ENCODE peak calls at places on chromosomes 1 and 21, in eight cellular contexts. A is WERI-Rb-1; Q is Caco-2; S is Peyer's patch; Z is CD4-positive, CD25-positive, alpha-beta regulatory T cell; I is ovary; R is SK-N-SH; D is testis. E is an unnamed sample. For H3K27me3 and H3K36me3, the result is how much of the 10 kb centered on the place peaks cover.

GRCh38 chr1:26471201-26471497 is 1.1 kb upstream of the HMGN2 start:
- DNase-seq in A (peak), Q (no peak), S (no peak), Z (peak), I (no peak), R (no peak), D (no peak), E (peak)

GRCh38 chr1:238628130-238628529 is 737.4 kb upstream of the ZP4 start:
- DNase-seq in A (no peak), Q (no peak), S (no peak), Z (no peak), I (no peak), R (no peak), D (no peak), E (no peak)

GRCh38 chr1:5364591-5364990 is 627.6 kb downstream of the NPHP4 start:
- DNase-seq in A (no peak), Q (no peak), S (no peak), Z (no peak), I (no peak), R (no peak), D (no peak), E (no peak)

GRCh38 chr1:226646026-226646869 is 92.8 kb downstream of the ITPKB start:
- DNase-seq in A (peak), Q (no peak), S (no peak), Z (no peak), I (no peak), R (peak), D (no peak), E (no peak)

GRCh38 chr1:43774359-43774758 is 67.0 kb downstream of the ST3GAL3 start:
- DNase-seq in A (no peak), Q (no peak), S (no peak), Z (no peak), I (peak), R (no peak), D (no peak), E (no peak)

GRCh38 chr1:246450485-246451251 is 56.4 kb downstream of the SMYD3 start:
- DNase-seq in A (no peak), Q (no peak), S (no peak), Z (peak), I (no peak), R (peak), D (peak), E (peak)

GRCh38 chr1:153253693-153254092 is 5.8 kb upstream of the LORICRIN start:
- DNase-seq in A (no peak), Q (no peak), S (no peak), Z (peak), I (no peak), R (no peak), D (no peak), E (no peak)

GRCh38 chr1:44677201-44677520 is 2.6 kb downstream of the ARMH1 start:
- DNase-seq in A (no peak), Q (no peak), S (no peak), Z (peak), I (no peak), R (peak), D (no peak), E (peak)

GRCh38 chr21:38048241-38048640 is 132.0 kb upstream of the KCNJ6 start:
- DNase-seq in A (no peak), Q (no peak), S (no peak), Z (no peak), I (no peak), R (no peak), D (no peak), E (no peak)

GRCh38 chr1:154698320-154699096 is 90.5 kb upstream of the ADAR start:
- DNase-seq in A (no peak), Q (no peak), S (no peak), Z (no peak), I (no peak), R (no peak), D (no peak), E (no peak)

GRCh38 chr21:43025636-43026180 is 49.9 kb downstream of the CBS start:
- DNase-seq in A (no peak), Q (no peak), S (no peak), Z (no peak), I (no peak), R (no peak), D (no peak), E (no peak)

GRCh38 chr1:10897321-10897980 is 101.0 kb upstream of the CASZ1 start:
- DNase-seq in A (no peak), Q (no peak), S (no peak), Z (no peak), I (no peak), R (no peak), D (no peak), E (no peak)

GRCh38 chr1:103265551-103265950 is 157.2 kb upstream of the COL11A1 start:
- DNase-seq in A (no peak), Q (no peak), S (no peak), Z (no peak), I (no peak), R (no peak), D (no peak), E (no peak)

GRCh38 chr1:245791410-245792312 is 636.9 kb downstream of the KIF26B start:
- DNase-seq in A (no peak), Q (no peak), S (no peak), Z (no peak), I (no peak), R (peak), D (no peak), E (no peak)

GRCh38 chr1:12302798-12303447 is 73.1 kb downstream of the VPS13D start:
- DNase-seq in A (no peak), Q (no peak), S (no peak), Z (no peak), I (no peak), R (no peak), D (no peak), E (no peak)

GRCh38 chr1:156126701-156127534 is 12.4 kb downstream of the LMNA start:
- DNase-seq in A (no peak), Q (no peak), S (no peak), Z (peak), I (peak), R (no peak), D (peak), E (no peak)

GRCh38 chr1:164617607-164618564 is 58.9 kb downstream of the PBX1 start:
- DNase-seq in A (peak), Q (no peak), S (no peak), Z (no peak), I (no peak), R (peak), D (no peak), E (peak)

GRCh38 chr1:64469977-64470669 is at the start of gene CACHD1:
- DNase-seq in A (peak), Q (peak), S (peak), Z (peak), I (peak), R (peak), D (peak), E (peak)

GRCh38 chr1:93394514-93394913 is 48.8 kb downstream of the DR1 start:
- DNase-seq in A (no peak), Q (no peak), S (no peak), Z (no peak), I (no peak), R (no peak), D (no peak), E (no peak)

GRCh38 chr21:42733874-42734273 is 80.5 kb downstream of the PDE9A start:
- DNase-seq in A (no peak), Q (no peak), S (no peak), Z (no peak), I (no peak), R (no peak), D (no peak), E (no peak)

GRCh38 chr1:200381256-200381980 is 28.4 kb downstream of the ZNF281 start:
- DNase-seq in A (no peak), Q (no peak), S (no peak), Z (no peak), I (no peak), R (no peak), D (no peak), E (no peak)

GRCh38 chr1:23566304-23566703 is 7.0 kb upstream of the ID3 start:
- DNase-seq in A (no peak), Q (no peak), S (no peak), Z (no peak), I (no peak), R (no peak), D (no peak), E (peak)

GRCh38 chr1:199173356-199173755 is 534.5 kb downstream of the PTPRC start:
- DNase-seq in A (no peak), Q (no peak), S (no peak), Z (peak), I (no peak), R (no peak), D (no peak), E (no peak)

GRCh38 chr1:39639333-39640130 is at the start of gene HEYL:
- DNase-seq in A (peak), Q (peak), S (peak), Z (peak), I (no peak), R (no peak), D (peak), E (peak)

GRCh38 chr1:119420638-119421037 is 5.7 kb downstream of the HSD3B2 start:
- DNase-seq in A (no peak), Q (no peak), S (no peak), Z (no peak), I (no peak), R (no peak), D (no peak), E (peak)

GRCh38 chr1:25501235-25502058 is 42.0 kb upstream of the LDLRAP1 start:
- DNase-seq in A (peak), Q (peak), S (no peak), Z (no peak), I (no peak), R (no peak), D (no peak), E (peak)

GRCh38 chr1:220706921-220707559 is 16.9 kb downstream of the C1orf115 start:
- DNase-seq in A (no peak), Q (no peak), S (no peak), Z (no peak), I (no peak), R (no peak), D (no peak), E (no peak)

GRCh38 chr1:154019280-154019679 is 28.7 kb downstream of the RPS27 start:
- DNase-seq in A (no peak), Q (no peak), S (no peak), Z (no peak), I (no peak), R (no peak), D (no peak), E (no peak)

GRCh38 chr1:49171941-49172593 is 395.4 kb upstream of the BEND5 start:
- DNase-seq in A (no peak), Q (no peak), S (no peak), Z (no peak), I (no peak), R (no peak), D (no peak), E (no peak)

GRCh38 chr1:169460193-169460833 is 25.4 kb downstream of the SLC19A2 start:
- DNase-seq in A (no peak), Q (no peak), S (no peak), Z (peak), I (no peak), R (peak), D (peak), E (peak)

GRCh38 chr1:147834189-147834588 is 68.4 kb upstream of the GJA8 start:
- DNase-seq in A (peak), Q (no peak), S (no peak), Z (peak), I (no peak), R (no peak), D (no peak), E (no peak)

GRCh38 chr21:25953659-25954058 is 216.9 kb downstream of the APP start:
- DNase-seq in A (no peak), Q (no peak), S (no peak), Z (no peak), I (no peak), R (no peak), D (no peak), E (no peak)

GRCh38 chr1:22517936-22518335 is 45.4 kb upstream of the EPHA8 start:
- DNase-seq in A (no peak), Q (no peak), S (no peak), Z (no peak), I (no peak), R (no peak), D (no peak), E (no peak)

GRCh38 chr1:36528361-36529349 is 45.9 kb upstream of the CSF3R start:
- DNase-seq in A (peak), Q (no peak), S (no peak), Z (no peak), I (no peak), R (no peak), D (peak), E (peak)

GRCh38 chr1:247857069-247857985 is at the start of gene TRIM58:
- DNase-seq in A (peak), Q (no peak), S (no peak), Z (peak), I (no peak), R (peak), D (peak), E (peak)

GRCh38 chr1:11946647-11947046 is 12.1 kb downstream of the PLOD1 start:
- DNase-seq in A (no peak), Q (no peak), S (no peak), Z (no peak), I (no peak), R (no peak), D (no peak), E (no peak)

GRCh38 chr1:35936828-35937227 is 5.9 kb downstream of the AGO3 start:
- DNase-seq in A (no peak), Q (no peak), S (no peak), Z (no peak), I (no peak), R (no peak), D (no peak), E (no peak)

GRCh38 chr1:75257424-75257823 is 123.2 kb downstream of the LHX8 start:
- DNase-seq in A (peak), Q (no peak), S (no peak), Z (no peak), I (no peak), R (no peak), D (no peak), E (no peak)

GRCh38 chr1:44217809-44218410 is 4.6 kb downstream of the DMAP1 start:
- DNase-seq in A (peak), Q (peak), S (peak), Z (peak), I (peak), R (peak), D (peak), E (peak)

DNA sequence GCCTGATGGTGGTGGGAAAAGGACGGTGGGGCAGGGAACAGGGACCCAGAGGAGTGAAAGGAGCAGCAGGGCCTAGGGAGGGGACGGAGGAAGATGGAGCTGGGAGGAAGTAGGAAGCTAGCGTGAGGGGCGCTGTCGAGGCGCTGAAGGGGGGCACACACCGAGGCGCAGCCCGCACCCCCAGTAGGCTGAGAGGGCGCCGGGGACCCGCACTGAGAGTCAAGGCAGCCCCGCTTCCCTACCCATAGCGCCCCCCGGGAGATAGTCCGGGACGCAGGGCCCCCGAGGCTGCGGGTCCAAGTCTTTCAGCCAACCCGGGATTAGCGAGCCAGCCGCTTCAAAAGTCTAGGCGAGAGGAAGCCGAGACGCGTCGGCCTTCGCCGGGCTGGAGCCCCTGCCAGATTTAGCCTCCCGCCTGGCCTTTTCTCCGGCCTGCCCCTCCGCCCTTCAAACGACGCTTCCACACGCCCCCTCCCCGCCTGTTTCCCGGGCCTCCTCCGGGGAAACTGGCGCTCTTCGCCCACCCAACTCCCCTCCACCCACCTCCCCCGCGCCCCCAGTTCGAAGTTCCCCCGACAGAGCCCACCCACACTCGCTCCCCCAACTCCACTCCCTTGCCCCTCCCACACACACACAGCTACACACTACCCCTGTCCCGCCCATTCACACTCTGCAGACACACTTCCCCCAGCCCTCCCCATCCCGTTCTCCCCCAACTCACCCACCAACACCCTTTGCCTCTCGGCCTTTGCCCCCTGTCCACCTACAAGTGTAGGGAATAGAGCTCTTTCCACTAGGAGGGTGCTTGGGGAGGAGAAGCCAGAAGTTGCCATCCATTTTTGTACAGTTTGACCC is 7.8 kb upstream of the PROX1 start:
- DNase-seq in A (peak), Q (no peak), S (no peak), Z (no peak), I (no peak), R (no peak), D (no peak), E (peak)
- H3K4me3 ChIP-seq in A (peak), Q (no peak), S (no peak), Z (no peak), I (no peak), R (no peak), D (peak), E (peak)

GRCh38 chr1:229508823-229509337 is 739 bp upstream of the NUP133 start:
- DNase-seq in A (no peak), Q (no peak), S (no peak), Z (peak), I (no peak), R (no peak), D (no peak), E (no peak)
- H3K27me3 ChIP-seq in A (under half), Q (under half), S (under half), Z (under half), I (under half), R (under half), D (under half), E (under half)

DNA sequence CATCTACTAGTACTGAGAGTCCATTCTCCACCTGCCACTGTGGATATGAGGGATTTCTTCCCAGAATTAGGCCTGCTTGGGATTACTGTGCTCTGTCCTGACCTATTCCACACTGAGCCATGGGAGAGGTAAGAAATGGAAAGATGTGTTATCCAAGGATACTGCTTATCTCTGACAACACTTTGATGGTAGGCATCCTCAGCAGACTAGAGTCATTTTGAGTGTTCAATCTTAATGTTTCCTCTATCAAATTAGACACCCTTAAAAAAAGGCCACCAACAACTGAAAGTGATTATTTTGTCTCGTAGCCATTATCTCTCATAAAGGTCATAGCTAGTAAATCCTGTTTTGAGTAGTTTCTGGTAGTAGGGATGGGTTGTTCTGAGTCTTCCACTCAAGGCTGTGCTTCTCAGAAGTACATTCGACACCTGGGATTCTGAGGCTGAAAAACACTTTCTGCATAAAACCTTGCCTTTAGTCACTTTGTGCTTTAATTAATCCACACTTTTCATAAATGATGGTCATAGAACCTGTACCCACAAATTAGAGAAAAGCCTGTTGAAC is 8.8 kb downstream of the ATPAF1 start:
- DNase-seq in A (no peak), Q (no peak), S (no peak), Z (peak), I (no peak), R (no peak), D (no peak), E (no peak)
- H3K36me3 ChIP-seq in A (under half), Q (under half), S (under half), Z (under half), I (under half), R (under half), D (under half), E (under half)

GRCh38 chr1:160282807-160283206 is 2.1 kb downstream of the PEX19 start:
- DNase-seq in A (no peak), Q (no peak), S (no peak), Z (no peak), I (no peak), R (no peak), D (no peak), E (peak)

GRCh38 chr1:160284782-160285344 is at the start of gene PEX19:
- DNase-seq in A (peak), Q (peak), S (peak), Z (peak), I (peak), R (peak), D (peak), E (peak)

GRCh38 chr1:160284220-160284781 is 632 bp downstream of the PEX19 start:
- DNase-seq in A (no peak), Q (no peak), S (peak), Z (peak), I (no peak), R (no peak), D (peak), E (no peak)

DNA sequence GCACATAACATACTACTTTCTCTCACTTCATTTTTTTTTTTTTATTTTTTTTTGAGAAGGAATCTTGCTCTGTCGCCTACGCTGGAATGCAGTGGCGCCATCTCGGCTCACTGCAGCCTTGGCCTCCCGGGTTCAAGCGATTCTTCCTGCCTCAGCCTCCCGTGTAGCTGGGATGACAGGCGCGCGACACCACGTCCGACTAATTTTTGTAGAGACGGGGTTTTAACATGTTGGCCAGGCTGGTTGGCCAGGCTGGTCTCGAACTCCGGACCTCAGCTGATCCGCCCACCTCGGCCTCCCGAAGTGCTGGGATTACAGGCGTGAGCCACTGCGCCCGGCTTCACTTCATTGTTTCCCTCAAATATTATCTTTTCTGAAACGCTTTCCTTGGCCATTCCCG is 573 bp upstream of the PEX19 start:
- DNase-seq in A (no peak), Q (no peak), S (no peak), Z (no peak), I (no peak), R (no peak), D (peak), E (no peak)
- H3K4me3 ChIP-seq in A (peak), Q (peak), S (peak), Z (peak), I (peak), R (peak), D (peak), E (no peak)

GRCh38 chr1:111989531-111990025 is at the start of gene KCND3:
- DNase-seq in A (no peak), Q (no peak), S (no peak), Z (peak), I (no peak), R (peak), D (peak), E (peak)
- H3K27me3 ChIP-seq in A (under half), Q (under half), S (under half), Z (under half), I (under half), R (half or more), D (under half), E (half or more)

DNA sequence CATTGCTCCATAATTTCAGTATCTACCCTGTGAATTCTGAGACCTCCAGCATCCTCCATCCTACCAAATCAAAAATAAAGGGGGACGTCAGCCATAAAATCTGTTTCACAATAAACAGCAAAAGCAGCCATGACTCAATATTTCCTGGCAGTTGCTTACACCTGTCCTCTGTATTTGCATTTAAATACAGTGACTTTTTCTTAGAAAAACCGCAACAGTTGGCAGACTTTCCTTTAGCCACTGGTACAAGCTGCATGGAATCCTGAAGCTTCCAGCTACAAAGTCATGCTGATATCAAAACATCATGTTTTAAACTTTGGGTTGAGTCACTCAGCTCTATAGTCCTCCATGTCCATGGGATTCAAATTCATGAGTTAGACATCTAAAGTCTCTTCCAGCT is 278.0 kb upstream of the KAZN start:
- DNase-seq in A (no peak), Q (no peak), S (no peak), Z (peak), I (no peak), R (no peak), D (no peak), E (no peak)
- H3K36me3 ChIP-seq in A (under half), Q (under half), S (under half), Z (under half), I (under half), R (under half), D (under half), E (under half)

GRCh38 chr1:115281143-115281542 is 56.9 kb downstream of the NGF start:
- DNase-seq in A (no peak), Q (no peak), S (no peak), Z (no peak), I (no peak), R (peak), D (no peak), E (no peak)
- H3K4me3 ChIP-seq in A (no peak), Q (no peak), S (no peak), Z (no peak), I (no peak), R (peak), D (no peak), E (no peak)